ENCODE peak calls at places on chromosomes 1 and 21, in eight cellular contexts. One of them, this sample, is unnamed.

GRCh38 chr1:86596253-86596652 is 49.4 kb downstream of the CLCA4 start:
- DNase-seq in NCI-H2081: no peak
- DNase-seq in IMR-90: no peak
- DNase-seq in GM04504: no peak
- DNase-seq in activated CD4-positive, CD25-positive, alpha-beta regulatory T cell treated with anti-CD3 and anti-CD28 coated beads, Interleukin-2, amount 50 U/mL, for 72 hours: no peak
- DNase-seq in coronary artery: no peak
- DNase-seq in activated gamma-delta T cell treated with anti-CD3 and anti-CD28 coated beads, Interleukin-2, amount 50 U/mL, for 16 hours: no peak
- DNase-seq in mucosa of gallbladder: no peak
- DNase-seq in this sample: no peak

GRCh38 chr1:34460193-34460592 is 283.5 kb downstream of the C1orf94 start:
- DNase-seq in NCI-H2081: peak
- DNase-seq in IMR-90: no peak
- DNase-seq in GM04504: no peak
- DNase-seq in activated CD4-positive, CD25-positive, alpha-beta regulatory T cell treated with anti-CD3 and anti-CD28 coated beads, Interleukin-2, amount 50 U/mL, for 72 hours: peak
- DNase-seq in coronary artery: peak
- DNase-seq in activated gamma-delta T cell treated with anti-CD3 and anti-CD28 coated beads, Interleukin-2, amount 50 U/mL, for 16 hours: peak
- DNase-seq in mucosa of gallbladder: peak
- DNase-seq in this sample: peak

GRCh38 chr1:194705123-194705522 is 1518.7 kb upstream of the B3GALT2 start:
- DNase-seq in NCI-H2081: no peak
- DNase-seq in IMR-90: peak
- DNase-seq in GM04504: no peak
- DNase-seq in activated CD4-positive, CD25-positive, alpha-beta regulatory T cell treated with anti-CD3 and anti-CD28 coated beads, Interleukin-2, amount 50 U/mL, for 72 hours: no peak
- DNase-seq in coronary artery: no peak
- DNase-seq in activated gamma-delta T cell treated with anti-CD3 and anti-CD28 coated beads, Interleukin-2, amount 50 U/mL, for 16 hours: no peak
- DNase-seq in mucosa of gallbladder: no peak
- DNase-seq in this sample: no peak

GRCh38 chr1:12617901-12618660 is at the start of gene DHRS3:
- DNase-seq in NCI-H2081: peak
- DNase-seq in IMR-90: peak
- DNase-seq in GM04504: peak
- DNase-seq in activated CD4-positive, CD25-positive, alpha-beta regulatory T cell treated with anti-CD3 and anti-CD28 coated beads, Interleukin-2, amount 50 U/mL, for 72 hours: peak
- DNase-seq in coronary artery: peak
- DNase-seq in activated gamma-delta T cell treated with anti-CD3 and anti-CD28 coated beads, Interleukin-2, amount 50 U/mL, for 16 hours: peak
- DNase-seq in mucosa of gallbladder: peak
- DNase-seq in this sample: peak

GRCh38 chr1:17935230-17935629 is 172.4 kb upstream of the IGSF21 start:
- DNase-seq in NCI-H2081: no peak
- DNase-seq in IMR-90: no peak
- DNase-seq in GM04504: no peak
- DNase-seq in activated CD4-positive, CD25-positive, alpha-beta regulatory T cell treated with anti-CD3 and anti-CD28 coated beads, Interleukin-2, amount 50 U/mL, for 72 hours: no peak
- DNase-seq in coronary artery: no peak
- DNase-seq in activated gamma-delta T cell treated with anti-CD3 and anti-CD28 coated beads, Interleukin-2, amount 50 U/mL, for 16 hours: no peak
- DNase-seq in mucosa of gallbladder: no peak
- DNase-seq in this sample: peak

GRCh38 chr1:62307516-62308492 is 11.4 kb downstream of the KANK4 start:
- DNase-seq in NCI-H2081: no peak
- DNase-seq in IMR-90: no peak
- DNase-seq in GM04504: no peak
- DNase-seq in activated CD4-positive, CD25-positive, alpha-beta regulatory T cell treated with anti-CD3 and anti-CD28 coated beads, Interleukin-2, amount 50 U/mL, for 72 hours: no peak
- DNase-seq in coronary artery: no peak
- DNase-seq in activated gamma-delta T cell treated with anti-CD3 and anti-CD28 coated beads, Interleukin-2, amount 50 U/mL, for 16 hours: no peak
- DNase-seq in mucosa of gallbladder: no peak
- DNase-seq in this sample: no peak

GRCh38 chr1:53899206-53899628 is 5.2 kb downstream of the DIO1 start:
- DNase-seq in NCI-H2081: peak
- DNase-seq in IMR-90: peak
- DNase-seq in GM04504: no peak
- DNase-seq in activated CD4-positive, CD25-positive, alpha-beta regulatory T cell treated with anti-CD3 and anti-CD28 coated beads, Interleukin-2, amount 50 U/mL, for 72 hours: no peak
- DNase-seq in coronary artery: no peak
- DNase-seq in activated gamma-delta T cell treated with anti-CD3 and anti-CD28 coated beads, Interleukin-2, amount 50 U/mL, for 16 hours: no peak
- DNase-seq in mucosa of gallbladder: peak
- DNase-seq in this sample: no peak

GRCh38 chr1:166379447-166379846 is 212.6 kb upstream of the FAM78B start:
- DNase-seq in NCI-H2081: no peak
- DNase-seq in IMR-90: no peak
- DNase-seq in GM04504: no peak
- DNase-seq in activated CD4-positive, CD25-positive, alpha-beta regulatory T cell treated with anti-CD3 and anti-CD28 coated beads, Interleukin-2, amount 50 U/mL, for 72 hours: no peak
- DNase-seq in coronary artery: no peak
- DNase-seq in activated gamma-delta T cell treated with anti-CD3 and anti-CD28 coated beads, Interleukin-2, amount 50 U/mL, for 16 hours: no peak
- DNase-seq in mucosa of gallbladder: no peak
- DNase-seq in this sample: no peak

GRCh38 chr1:44775930-44776748 is 799 bp downstream of the RPS8 start:
- DNase-seq in NCI-H2081: no peak
- DNase-seq in IMR-90: no peak
- DNase-seq in GM04504: no peak
- DNase-seq in activated CD4-positive, CD25-positive, alpha-beta regulatory T cell treated with anti-CD3 and anti-CD28 coated beads, Interleukin-2, amount 50 U/mL, for 72 hours: no peak
- DNase-seq in coronary artery: no peak
- DNase-seq in activated gamma-delta T cell treated with anti-CD3 and anti-CD28 coated beads, Interleukin-2, amount 50 U/mL, for 16 hours: peak
- DNase-seq in mucosa of gallbladder: no peak
- DNase-seq in this sample: peak

GRCh38 chr21:42220138-42220701 is 1.3 kb downstream of the ABCG1 start:
- DNase-seq in NCI-H2081: peak
- DNase-seq in IMR-90: peak
- DNase-seq in GM04504: peak
- DNase-seq in activated CD4-positive, CD25-positive, alpha-beta regulatory T cell treated with anti-CD3 and anti-CD28 coated beads, Interleukin-2, amount 50 U/mL, for 72 hours: peak
- DNase-seq in coronary artery: no peak
- DNase-seq in activated gamma-delta T cell treated with anti-CD3 and anti-CD28 coated beads, Interleukin-2, amount 50 U/mL, for 16 hours: peak
- DNase-seq in mucosa of gallbladder: peak
- DNase-seq in this sample: peak

GRCh38 chr1:79808816-79809475 is 802.4 kb upstream of the ADGRL4 start:
- DNase-seq in NCI-H2081: no peak
- DNase-seq in IMR-90: no peak
- DNase-seq in GM04504: no peak
- DNase-seq in activated CD4-positive, CD25-positive, alpha-beta regulatory T cell treated with anti-CD3 and anti-CD28 coated beads, Interleukin-2, amount 50 U/mL, for 72 hours: no peak
- DNase-seq in coronary artery: no peak
- DNase-seq in activated gamma-delta T cell treated with anti-CD3 and anti-CD28 coated beads, Interleukin-2, amount 50 U/mL, for 16 hours: no peak
- DNase-seq in mucosa of gallbladder: no peak
- DNase-seq in this sample: no peak

GRCh38 chr21:28884481-28884880 is 108.2 kb downstream of the LTN1 start:
- DNase-seq in NCI-H2081: no peak
- DNase-seq in IMR-90: peak
- DNase-seq in GM04504: no peak
- DNase-seq in activated CD4-positive, CD25-positive, alpha-beta regulatory T cell treated with anti-CD3 and anti-CD28 coated beads, Interleukin-2, amount 50 U/mL, for 72 hours: no peak
- DNase-seq in coronary artery: no peak
- DNase-seq in activated gamma-delta T cell treated with anti-CD3 and anti-CD28 coated beads, Interleukin-2, amount 50 U/mL, for 16 hours: no peak
- DNase-seq in mucosa of gallbladder: no peak
- DNase-seq in this sample: peak

GRCh38 chr1:34162852-34163766 is 1.9 kb downstream of the CSMD2 start:
- DNase-seq in NCI-H2081: peak
- DNase-seq in IMR-90: peak
- DNase-seq in GM04504: peak
- DNase-seq in activated CD4-positive, CD25-positive, alpha-beta regulatory T cell treated with anti-CD3 and anti-CD28 coated beads, Interleukin-2, amount 50 U/mL, for 72 hours: no peak
- DNase-seq in coronary artery: no peak
- DNase-seq in activated gamma-delta T cell treated with anti-CD3 and anti-CD28 coated beads, Interleukin-2, amount 50 U/mL, for 16 hours: no peak
- DNase-seq in mucosa of gallbladder: peak
- DNase-seq in this sample: peak

GRCh38 chr21:35940074-35940927 is 120.0 kb downstream of the SETD4 start:
- DNase-seq in NCI-H2081: peak
- DNase-seq in IMR-90: peak
- DNase-seq in GM04504: peak
- DNase-seq in activated CD4-positive, CD25-positive, alpha-beta regulatory T cell treated with anti-CD3 and anti-CD28 coated beads, Interleukin-2, amount 50 U/mL, for 72 hours: no peak
- DNase-seq in coronary artery: no peak
- DNase-seq in activated gamma-delta T cell treated with anti-CD3 and anti-CD28 coated beads, Interleukin-2, amount 50 U/mL, for 16 hours: no peak
- DNase-seq in mucosa of gallbladder: peak
- DNase-seq in this sample: peak

GRCh38 chr21:45846373-45847160 is 135.0 kb upstream of the COL6A1 start:
- DNase-seq in NCI-H2081: no peak
- DNase-seq in IMR-90: peak
- DNase-seq in GM04504: peak
- DNase-seq in activated CD4-positive, CD25-positive, alpha-beta regulatory T cell treated with anti-CD3 and anti-CD28 coated beads, Interleukin-2, amount 50 U/mL, for 72 hours: peak
- DNase-seq in coronary artery: peak
- DNase-seq in activated gamma-delta T cell treated with anti-CD3 and anti-CD28 coated beads, Interleukin-2, amount 50 U/mL, for 16 hours: no peak
- DNase-seq in mucosa of gallbladder: no peak
- DNase-seq in this sample: no peak

GRCh38 chr1:54791880-54792522 is 9.1 kb downstream of the TTC22 start:
- DNase-seq in NCI-H2081: peak
- DNase-seq in IMR-90: peak
- DNase-seq in GM04504: no peak
- DNase-seq in activated CD4-positive, CD25-positive, alpha-beta regulatory T cell treated with anti-CD3 and anti-CD28 coated beads, Interleukin-2, amount 50 U/mL, for 72 hours: peak
- DNase-seq in coronary artery: no peak
- DNase-seq in activated gamma-delta T cell treated with anti-CD3 and anti-CD28 coated beads, Interleukin-2, amount 50 U/mL, for 16 hours: no peak
- DNase-seq in mucosa of gallbladder: no peak
- DNase-seq in this sample: peak

GRCh38 chr1:47189844-47190562 is at the start of gene PDZK1IP1:
- DNase-seq in NCI-H2081: no peak
- DNase-seq in IMR-90: peak
- DNase-seq in GM04504: peak
- DNase-seq in activated CD4-positive, CD25-positive, alpha-beta regulatory T cell treated with anti-CD3 and anti-CD28 coated beads, Interleukin-2, amount 50 U/mL, for 72 hours: no peak
- DNase-seq in coronary artery: peak
- DNase-seq in activated gamma-delta T cell treated with anti-CD3 and anti-CD28 coated beads, Interleukin-2, amount 50 U/mL, for 16 hours: no peak
- DNase-seq in mucosa of gallbladder: peak
- DNase-seq in this sample: no peak

GRCh38 chr1:156221986-156222692 is 9.3 kb downstream of the PMF1 start:
- DNase-seq in NCI-H2081: no peak
- DNase-seq in IMR-90: no peak
- DNase-seq in GM04504: no peak
- DNase-seq in activated CD4-positive, CD25-positive, alpha-beta regulatory T cell treated with anti-CD3 and anti-CD28 coated beads, Interleukin-2, amount 50 U/mL, for 72 hours: no peak
- DNase-seq in coronary artery: no peak
- DNase-seq in activated gamma-delta T cell treated with anti-CD3 and anti-CD28 coated beads, Interleukin-2, amount 50 U/mL, for 16 hours: no peak
- DNase-seq in mucosa of gallbladder: no peak
- DNase-seq in this sample: no peak

GRCh38 chr1:108830119-108831008 is 26.5 kb downstream of the AKNAD1 start:
- DNase-seq in NCI-H2081: no peak
- DNase-seq in IMR-90: peak
- DNase-seq in GM04504: peak
- DNase-seq in activated CD4-positive, CD25-positive, alpha-beta regulatory T cell treated with anti-CD3 and anti-CD28 coated beads, Interleukin-2, amount 50 U/mL, for 72 hours: no peak
- DNase-seq in coronary artery: peak
- DNase-seq in activated gamma-delta T cell treated with anti-CD3 and anti-CD28 coated beads, Interleukin-2, amount 50 U/mL, for 16 hours: no peak
- DNase-seq in mucosa of gallbladder: peak
- DNase-seq in this sample: no peak

GRCh38 chr1:38835230-38835827 is 24.2 kb downstream of the RRAGC start:
- DNase-seq in NCI-H2081: peak
- DNase-seq in IMR-90: peak
- DNase-seq in GM04504: peak
- DNase-seq in activated CD4-positive, CD25-positive, alpha-beta regulatory T cell treated with anti-CD3 and anti-CD28 coated beads, Interleukin-2, amount 50 U/mL, for 72 hours: no peak
- DNase-seq in coronary artery: no peak
- DNase-seq in activated gamma-delta T cell treated with anti-CD3 and anti-CD28 coated beads, Interleukin-2, amount 50 U/mL, for 16 hours: peak
- DNase-seq in mucosa of gallbladder: peak
- DNase-seq in this sample: peak

GRCh38 chr1:22747021-22747734 is 36.5 kb downstream of the EPHB2 start:
- DNase-seq in NCI-H2081: no peak
- DNase-seq in IMR-90: peak
- DNase-seq in GM04504: no peak
- DNase-seq in activated CD4-positive, CD25-positive, alpha-beta regulatory T cell treated with anti-CD3 and anti-CD28 coated beads, Interleukin-2, amount 50 U/mL, for 72 hours: no peak
- DNase-seq in coronary artery: no peak
- DNase-seq in activated gamma-delta T cell treated with anti-CD3 and anti-CD28 coated beads, Interleukin-2, amount 50 U/mL, for 16 hours: no peak
- DNase-seq in mucosa of gallbladder: no peak
- DNase-seq in this sample: no peak

GRCh38 chr1:71364236-71364635 is 283.4 kb upstream of the ZRANB2 start:
- DNase-seq in NCI-H2081: no peak
- DNase-seq in IMR-90: peak
- DNase-seq in GM04504: no peak
- DNase-seq in activated CD4-positive, CD25-positive, alpha-beta regulatory T cell treated with anti-CD3 and anti-CD28 coated beads, Interleukin-2, amount 50 U/mL, for 72 hours: no peak
- DNase-seq in coronary artery: no peak
- DNase-seq in activated gamma-delta T cell treated with anti-CD3 and anti-CD28 coated beads, Interleukin-2, amount 50 U/mL, for 16 hours: no peak
- DNase-seq in mucosa of gallbladder: no peak
- DNase-seq in this sample: no peak

GRCh38 chr1:221845650-221846371 is 103.9 kb upstream of the DUSP10 start:
- DNase-seq in NCI-H2081: peak
- DNase-seq in IMR-90: peak
- DNase-seq in GM04504: peak
- DNase-seq in activated CD4-positive, CD25-positive, alpha-beta regulatory T cell treated with anti-CD3 and anti-CD28 coated beads, Interleukin-2, amount 50 U/mL, for 72 hours: no peak
- DNase-seq in coronary artery: no peak
- DNase-seq in activated gamma-delta T cell treated with anti-CD3 and anti-CD28 coated beads, Interleukin-2, amount 50 U/mL, for 16 hours: no peak
- DNase-seq in mucosa of gallbladder: peak
- DNase-seq in this sample: no peak

GRCh38 chr1:175390522-175391247 is 198.1 kb upstream of the KIAA0040 start:
- DNase-seq in NCI-H2081: no peak
- DNase-seq in IMR-90: no peak
- DNase-seq in GM04504: no peak
- DNase-seq in activated CD4-positive, CD25-positive, alpha-beta regulatory T cell treated with anti-CD3 and anti-CD28 coated beads, Interleukin-2, amount 50 U/mL, for 72 hours: no peak
- DNase-seq in coronary artery: no peak
- DNase-seq in activated gamma-delta T cell treated with anti-CD3 and anti-CD28 coated beads, Interleukin-2, amount 50 U/mL, for 16 hours: no peak
- DNase-seq in mucosa of gallbladder: no peak
- DNase-seq in this sample: no peak